ENCODE peak calls at places on chromosomes 2 and 18, in seven cellular contexts. M is tibial nerve, K is endothelial cell, W is breast epithelium, D is bronchial epithelial cell, N is GM23338, A is SK-N-SH. C is an unnamed sample.
A peak's percentile ranks its signal among the peaks of the same experiment; 100 is the strongest.

GRCh38 chr2:12032421-12032820 is 286.0 kb downstream of the LPIN1 start:
- DNase-seq in D (no peak), K (no peak), W (no peak), A (no peak), N (peak; percentile 6), M (no peak), C (no peak)

GRCh38 chr2:16840496-16841172 is 175.0 kb upstream of the CYRIA start:
- DNase-seq in M (no peak), N (no peak), W (no peak), K (no peak), A (no peak), D (no peak), C (no peak)

GRCh38 chr2:152466041-152466440 is 131.1 kb downstream of the FMNL2 start:
- DNase-seq in D (peak; percentile 61), M (no peak), N (no peak), A (no peak), W (no peak), K (no peak), C (no peak)

GRCh38 chr2:233816771-233817170 is 37.6 kb downstream of the HJURP start:
- DNase-seq in N (no peak), A (peak; percentile 49), D (no peak), K (no peak), M (no peak), W (no peak), C (no peak)

GRCh38 chr2:37453024-37453423 is 108.6 kb downstream of the QPCT start:
- DNase-seq in A (no peak), K (no peak), D (no peak), W (no peak), M (no peak), N (no peak), C (no peak)

GRCh38 chr2:61419570-61419969 is 51.3 kb downstream of the USP34 start:
- DNase-seq in M (no peak), K (no peak), W (no peak), A (no peak), N (no peak), D (peak; percentile 55), C (no peak)

GRCh38 chr2:209426432-209426831 is 2.6 kb downstream of the MAP2 start:
- DNase-seq in W (peak; percentile 34), D (peak; percentile 94), N (peak; percentile 68), M (no peak), A (peak; percentile 9), K (no peak), C (no peak)

GRCh38 chr2:68809324-68810240 is 61.6 kb downstream of the BMP10 start:
- DNase-seq in K (no peak), N (no peak), A (no peak), W (peak; percentile 69), D (peak; percentile 84), M (no peak), C (no peak)

GRCh38 chr2:9800975-9801723 is 42.1 kb upstream of the TAF1B start:
- DNase-seq in A (no peak), N (no peak), K (no peak), M (no peak), W (peak; percentile 87), D (peak; percentile 99), C (no peak)

GRCh38 chr2:10537522-10538195 is 89.5 kb upstream of the ODC1 start:
- DNase-seq in N (no peak), D (no peak), A (no peak), K (no peak), M (no peak), W (no peak), C (no peak)

GRCh38 chr18:76993085-76993382 is 139.5 kb downstream of the MBP start:
- DNase-seq in M (no peak), K (no peak), W (no peak), D (no peak), N (no peak), A (no peak), C (no peak)

GRCh38 chr2:2716771-2717170 is 385.7 kb upstream of the MYT1L start:
- DNase-seq in K (no peak), D (no peak), A (no peak), W (no peak), N (no peak), M (no peak), C (no peak)

GRCh38 chr2:30782124-30782523 is 25.1 kb downstream of the CAPN13 start:
- DNase-seq in D (no peak), M (no peak), W (no peak), N (no peak), K (no peak), A (no peak), C (no peak)

DNA sequence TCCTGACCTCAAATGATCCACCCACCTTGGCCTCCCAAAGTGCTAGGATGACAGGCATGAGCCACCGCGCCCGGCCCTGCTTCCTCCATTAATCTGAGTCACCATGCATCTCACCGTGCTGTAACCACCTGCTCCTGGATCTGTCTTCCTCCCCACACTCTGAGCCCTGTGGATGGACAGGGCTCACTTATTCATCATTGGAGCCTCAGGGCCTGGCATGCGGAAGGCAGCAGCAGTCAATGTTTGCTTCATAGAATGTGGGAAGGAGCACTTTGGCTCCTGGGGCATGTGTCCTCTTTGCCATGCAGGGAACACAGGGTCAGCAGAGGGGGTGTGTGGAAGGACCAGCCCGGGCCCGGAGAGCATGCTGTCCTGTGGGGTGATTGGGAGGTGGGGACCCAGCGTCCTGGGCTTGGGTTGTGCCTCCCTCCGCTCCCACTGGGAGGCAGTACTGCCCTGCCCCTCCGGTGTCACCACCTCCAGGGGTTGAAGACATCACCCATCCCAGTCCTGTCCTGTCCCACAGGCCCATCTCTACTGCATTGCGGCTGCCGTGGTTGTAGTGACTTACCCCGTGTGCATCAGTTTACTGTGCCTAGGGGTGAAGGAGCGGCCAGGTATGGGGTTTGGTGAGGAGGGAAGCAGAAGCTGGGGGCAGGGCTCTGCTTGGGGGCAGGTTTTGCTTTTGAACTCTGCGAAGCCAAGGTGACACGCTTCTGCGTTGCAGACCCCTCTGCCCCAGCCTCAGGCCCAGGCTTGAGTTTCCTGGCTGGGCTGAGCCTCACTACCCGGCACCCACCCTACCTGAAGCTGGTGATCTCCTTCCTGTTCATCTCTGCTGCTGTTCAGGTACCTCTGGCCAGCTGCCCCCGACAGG is 11.5 kb downstream of the MFSD2B start:
- DNase-seq in D (peak; percentile 86), A (peak; percentile 77), M (no peak), K (peak; percentile 58), W (no peak), N (peak; percentile 87), C (no peak)
- TF ChIP-seq CTCF in D (peak; percentile 38), A (peak; percentile 34), M (no peak), K (no peak), W (no peak), N (peak; percentile 66), C (peak; percentile 34)

GRCh38 chr2:88832992-88833389 is 141.5 kb downstream of the RPIA start:
- DNase-seq in D (no peak), A (no peak), W (no peak), M (no peak), N (no peak), K (no peak), C (no peak)

GRCh38 chr2:88829607-88830463 is 138.4 kb downstream of the RPIA start:
- DNase-seq in D (no peak), A (no peak), W (no peak), M (no peak), K (no peak), N (no peak), C (no peak)

GRCh38 chr2:88831071-88831791 is 139.8 kb downstream of the RPIA start:
- DNase-seq in A (no peak), W (no peak), M (no peak), N (no peak), D (peak; percentile 45), K (no peak), C (no peak)

GRCh38 chr2:88832256-88832991 is 141.0 kb downstream of the RPIA start:
- DNase-seq in K (no peak), N (peak; percentile 12), W (no peak), D (no peak), A (no peak), M (no peak), C (no peak)

GRCh38 chr2:88831792-88832248 is 140.3 kb downstream of the RPIA start:
- DNase-seq in N (peak; percentile 96), K (peak; percentile 77), A (peak; percentile 54), W (no peak), M (peak; percentile 33), D (no peak), C (no peak)
- TF ChIP-seq CTCF in N (peak; percentile 92), K (peak; percentile 80), A (peak; percentile 60), W (no peak), M (peak; percentile 28), D (peak; percentile 68), C (peak; percentile 47)

GRCh38 chr2:194822097-194822496 is 834.9 kb upstream of the SLC39A10 start:
- DNase-seq in W (no peak), N (no peak), K (no peak), A (no peak), D (peak; percentile 55), M (no peak), C (no peak)

GRCh38 chr2:194815475-194815874 is 841.6 kb upstream of the SLC39A10 start:
- DNase-seq in W (no peak), D (peak; percentile 39), K (no peak), M (no peak), N (no peak), A (no peak), C (no peak)

GRCh38 chr2:194824450-194824849 is 832.6 kb upstream of the SLC39A10 start:
- DNase-seq in W (no peak), N (no peak), A (no peak), M (no peak), K (no peak), D (no peak), C (no peak)

GRCh38 chr2:194822657-194823056 is 834.4 kb upstream of the SLC39A10 start:
- DNase-seq in N (no peak), M (no peak), A (no peak), W (no peak), K (no peak), D (peak; percentile 77), C (no peak)

DNA sequence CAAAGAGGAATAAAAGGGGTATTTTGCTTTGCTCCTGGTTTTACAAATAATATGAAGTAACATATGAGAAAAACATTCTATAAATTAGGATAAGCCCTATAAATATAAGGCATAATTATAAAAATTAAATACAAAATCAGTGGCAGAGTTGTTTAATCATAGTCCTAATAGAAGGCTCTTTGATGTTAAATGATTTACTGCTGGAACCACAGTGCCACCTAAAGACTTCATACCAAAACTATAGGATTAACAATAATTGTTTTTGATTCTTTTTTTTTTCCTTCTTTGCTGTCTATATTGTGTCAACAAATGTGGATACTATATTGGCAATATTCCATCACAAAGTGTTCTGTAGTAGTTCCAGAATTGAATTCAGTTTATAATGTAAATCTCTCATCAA is 837.7 kb upstream of the SLC39A10 start:
- DNase-seq in K (no peak), M (no peak), W (no peak), D (peak; percentile 39), N (peak; percentile 23), A (no peak), C (no peak)
- TF ChIP-seq CTCF in K (no peak), M (no peak), W (no peak), D (no peak), N (peak; percentile 59), A (peak; percentile 45), C (no peak)

DNA sequence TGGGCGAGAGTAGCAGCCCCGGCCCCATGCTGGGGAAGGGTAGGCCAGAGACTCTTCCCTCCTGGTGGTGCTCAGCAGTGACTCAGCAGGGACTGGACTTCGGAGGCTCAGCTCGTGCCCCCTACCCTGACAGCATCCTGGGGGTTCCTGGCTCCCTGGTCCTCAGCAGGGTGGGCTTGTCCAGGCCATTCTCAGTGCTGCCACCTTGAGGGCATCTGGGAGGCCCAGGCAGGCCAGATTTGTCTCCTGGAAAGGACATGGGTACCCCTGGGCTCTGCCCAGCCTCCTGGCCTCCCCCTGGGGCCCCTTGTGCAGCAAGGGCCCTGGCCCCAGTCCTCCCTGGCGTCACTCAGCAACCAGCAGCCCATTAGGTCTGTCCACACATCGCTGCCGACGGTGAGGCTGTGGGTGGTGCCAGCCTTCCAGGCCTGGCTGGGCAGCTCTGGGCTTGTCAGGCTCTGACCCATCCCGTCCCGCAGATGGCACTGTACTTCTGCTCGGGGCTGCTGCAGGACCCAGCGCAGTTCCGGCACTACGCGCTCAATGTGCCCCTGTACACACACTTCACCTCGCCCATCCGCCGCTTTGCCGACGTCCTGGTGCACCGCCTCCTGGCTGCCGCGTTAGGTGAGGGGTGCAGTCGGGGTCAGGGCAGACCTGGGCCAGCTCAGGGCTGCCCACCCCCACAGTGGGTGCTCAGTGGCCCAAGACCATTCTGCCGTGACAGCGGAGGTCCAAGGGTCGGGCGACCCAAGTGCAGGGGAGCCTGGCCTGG is 45.0 kb upstream of the ALPP start:
- DNase-seq in K (peak; percentile 72), D (peak; percentile 51), W (peak; percentile 36), N (peak; percentile 54), A (peak; percentile 69), M (no peak), C (peak; percentile 58)
- TF ChIP-seq CTCF in K (no peak), D (peak; percentile 68), W (no peak), N (peak; percentile 52), A (peak; percentile 58), M (no peak), C (peak; percentile 57)